ENCODE peak calls at places on chromosomes 13 and 19, in seven cellular contexts. R is foreskin fibroblast; D is thyroid gland; T is effector memory CD4-positive, alpha-beta T cell; G is choroid plexus epithelial cell; E is astrocyte of the spinal cord; N is Caco-2. B is an unnamed sample.

GRCh38 chr13:105655046-105655445 is 880.4 kb downstream of the EFNB2 start:
- DNase-seq in D (no peak), N (no peak), E (peak), T (no peak), G (peak), R (peak), B (no peak)

GRCh38 chr13:111252449-111253124 is 67.9 kb upstream of the TEX29 start:
- DNase-seq in T (no peak), G (no peak), N (no peak), E (peak), R (no peak), D (no peak), B (no peak)

GRCh38 chr19:5718579-5719273 is 1.2 kb downstream of the LONP1 start:
- DNase-seq in E (peak), D (no peak), R (peak), G (peak), N (peak), T (no peak), B (peak)

GRCh38 chr13:39815345-39816111 is 160.1 kb downstream of the COG6 start:
- DNase-seq in D (no peak), N (no peak), G (peak), T (no peak), E (peak), R (no peak), B (no peak)

GRCh38 chr19:17260842-17261325 is 3.7 kb downstream of the USHBP1 start:
- DNase-seq in D (peak), G (peak), T (peak), E (peak), N (peak), R (peak), B (peak)

GRCh38 chr13:49859568-49859967 is 67.1 kb upstream of the KPNA3 start:
- DNase-seq in T (no peak), E (peak), D (no peak), G (peak), R (peak), N (no peak), B (peak)

GRCh38 chr13:111516712-111517640 is 196.5 kb downstream of the TEX29 start:
- DNase-seq in R (no peak), D (no peak), E (no peak), T (no peak), G (no peak), N (no peak), B (no peak)

GRCh38 chr19:19217110-19217509 is 5.4 kb downstream of the NCAN start:
- DNase-seq in G (peak), R (no peak), E (peak), T (no peak), D (no peak), N (peak), B (peak)

GRCh38 chr13:28401303-28402056 is 93.4 kb downstream of the FLT1 start:
- DNase-seq in D (no peak), T (no peak), N (no peak), R (peak), E (peak), G (peak), B (peak)

GRCh38 chr13:113612626-113613025 is 28.1 kb downstream of the TFDP1 start:
- DNase-seq in T (no peak), G (peak), D (no peak), N (no peak), R (no peak), E (no peak), B (no peak)

GRCh38 chr13:57569981-57570380 is 61.6 kb upstream of the PCDH17 start:
- DNase-seq in T (no peak), N (no peak), D (no peak), E (peak), G (no peak), R (no peak), B (no peak)

GRCh38 chr13:73076013-73076412 is 17.2 kb downstream of the KLF5 start:
- DNase-seq in R (no peak), T (no peak), E (no peak), D (no peak), G (no peak), N (no peak), B (no peak)

GRCh38 chr13:64801768-64802167 is 2428.4 kb downstream of the PCDH9 start:
- DNase-seq in N (no peak), T (no peak), D (no peak), G (no peak), R (no peak), E (no peak), B (no peak)

GRCh38 chr19:33770107-33770506 is 26.6 kb upstream of the KCTD15 start:
- DNase-seq in E (no peak), N (no peak), R (no peak), D (no peak), G (no peak), T (no peak), B (no peak)

GRCh38 chr19:33767898-33768413 is 28.7 kb upstream of the KCTD15 start:
- DNase-seq in R (no peak), N (peak), E (peak), G (peak), T (no peak), D (no peak), B (no peak)

GRCh38 chr19:33771308-33772101 is 25.2 kb upstream of the KCTD15 start:
- DNase-seq in D (peak), R (peak), G (peak), T (peak), N (peak), E (peak), B (peak)

GRCh38 chr19:33766623-33767022 is 30.0 kb upstream of the KCTD15 start:
- DNase-seq in E (no peak), D (no peak), G (no peak), R (no peak), N (no peak), T (no peak), B (no peak)

GRCh38 chr19:33769208-33769607 is 27.5 kb upstream of the KCTD15 start:
- DNase-seq in D (no peak), T (no peak), R (no peak), G (no peak), E (no peak), N (no peak), B (no peak)
- H3K4me3 ChIP-seq in D (no peak), T (no peak), R (no peak), G (no peak), E (no peak), N (no peak), B (no peak)

DNA sequence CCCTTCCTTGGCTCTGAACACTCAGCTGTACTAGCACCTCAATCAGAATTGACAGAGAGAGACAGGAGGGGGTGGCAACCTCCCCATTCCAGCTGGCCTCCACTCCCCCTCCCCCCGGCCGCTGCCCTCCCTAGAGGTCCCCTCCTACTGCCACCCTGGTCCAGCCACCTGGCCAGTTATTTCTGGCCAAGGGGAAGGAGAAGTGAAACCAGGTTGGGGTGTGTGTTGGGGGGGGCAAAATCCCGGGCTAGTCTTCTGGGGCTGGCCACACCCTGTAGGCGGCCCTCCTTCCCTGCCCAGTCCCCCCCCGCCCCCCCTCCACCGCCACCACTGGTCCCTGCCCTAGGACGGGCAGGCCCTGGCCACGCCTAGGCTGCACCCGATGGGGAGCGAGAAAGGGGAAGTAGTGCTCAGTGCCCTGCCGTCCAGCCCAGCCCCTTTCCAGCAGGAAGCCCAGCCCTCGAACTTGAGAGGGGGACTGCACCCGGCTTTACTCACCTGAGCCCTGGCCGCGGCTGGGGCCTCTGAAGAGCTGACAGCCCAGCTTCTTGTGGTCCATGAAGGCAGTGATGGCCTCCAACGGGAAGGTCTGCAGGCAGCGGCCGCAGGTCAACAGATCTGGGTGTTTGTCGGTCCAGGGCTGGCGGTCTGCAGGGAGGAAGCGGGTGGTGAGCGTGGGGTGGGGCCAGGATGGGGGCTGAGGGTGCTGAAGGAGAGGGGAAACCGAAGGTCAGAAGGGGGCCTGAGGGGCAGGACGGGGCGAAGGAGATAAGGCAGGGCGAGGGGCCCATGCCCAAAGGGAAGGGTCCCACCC is 856 bp downstream of the ZNF296 start:
- DNase-seq in T (peak), G (peak), D (peak), E (peak), N (peak), R (peak), B (peak)
- H3K4me3 ChIP-seq in T (peak), G (peak), D (no peak), E (peak), N (peak), R (peak), B (peak)

GRCh38 chr19:4059493-4059880 is 7.2 kb downstream of the ZBTB7A start:
- DNase-seq in T (no peak), N (no peak), D (no peak), R (no peak), G (no peak), E (no peak), B (no peak)

GRCh38 chr19:4060621-4061177 is 6.0 kb downstream of the ZBTB7A start:
- DNase-seq in N (no peak), E (no peak), D (no peak), T (no peak), G (no peak), R (no peak), B (no peak)

GRCh38 chr19:4058696-4059492 is 7.8 kb downstream of the ZBTB7A start:
- DNase-seq in D (no peak), R (no peak), T (no peak), N (no peak), G (no peak), E (no peak), B (no peak)

GRCh38 chr19:4061178-4061682 is 5.5 kb downstream of the ZBTB7A start:
- DNase-seq in D (peak), T (peak), E (no peak), N (no peak), R (no peak), G (no peak), B (peak)

DNA sequence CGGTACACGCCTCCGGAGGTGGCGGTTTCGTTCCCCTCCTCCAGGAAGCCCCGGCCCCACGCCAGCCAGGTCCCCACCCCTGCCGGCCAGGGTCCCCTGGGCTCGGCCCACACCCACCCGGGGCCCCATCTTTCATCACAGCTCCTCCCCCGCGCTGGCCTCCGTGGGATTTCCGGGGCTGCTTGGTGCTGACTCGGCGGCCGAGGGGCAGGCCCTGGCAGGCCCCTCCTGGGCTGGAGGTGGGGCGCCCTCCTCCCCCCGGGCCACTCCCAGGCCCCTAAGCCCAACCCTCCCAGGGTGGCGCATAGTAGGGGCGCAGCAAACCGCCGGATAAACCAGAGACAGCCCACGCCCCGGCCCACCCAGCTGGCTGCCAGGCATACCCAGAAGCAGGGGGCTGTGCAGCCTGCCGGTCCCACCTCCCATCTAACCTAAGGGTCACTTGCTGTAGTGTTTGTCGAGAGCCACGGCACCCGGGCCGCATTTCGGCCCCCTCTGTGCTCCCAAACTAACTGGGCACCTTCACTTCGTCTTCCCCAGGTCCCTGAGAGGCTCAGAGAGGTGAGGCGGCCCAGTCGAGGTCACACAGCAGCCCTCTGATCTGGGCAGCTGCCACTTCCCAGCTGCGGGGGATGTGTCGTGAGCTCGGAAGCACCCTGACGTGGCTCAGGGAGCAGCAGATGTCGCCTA is 6.6 kb downstream of the ZBTB7A start:
- DNase-seq in N (no peak), R (no peak), T (peak), E (no peak), G (no peak), D (no peak), B (no peak)
- H3K4me3 ChIP-seq in N (no peak), R (no peak), T (peak), E (no peak), G (no peak), D (no peak), B (peak)

GRCh38 chr19:38544569-38545315 is 73.0 kb downstream of the MAP4K1 start:
- DNase-seq in T (no peak), G (peak), R (no peak), D (no peak), N (no peak), E (no peak), B (peak)

GRCh38 chr19:38543807-38544568 is 73.8 kb downstream of the MAP4K1 start:
- DNase-seq in E (peak), R (peak), G (peak), T (no peak), D (peak), N (peak), B (peak)

GRCh38 chr19:38545596-38545995 is 72.2 kb downstream of the MAP4K1 start:
- DNase-seq in D (no peak), E (no peak), G (peak), T (no peak), R (no peak), N (no peak), B (no peak)

GRCh38 chr19:38542040-38542439 is 75.7 kb downstream of the MAP4K1 start:
- DNase-seq in D (no peak), R (no peak), G (no peak), E (no peak), N (no peak), T (no peak), B (no peak)

DNA sequence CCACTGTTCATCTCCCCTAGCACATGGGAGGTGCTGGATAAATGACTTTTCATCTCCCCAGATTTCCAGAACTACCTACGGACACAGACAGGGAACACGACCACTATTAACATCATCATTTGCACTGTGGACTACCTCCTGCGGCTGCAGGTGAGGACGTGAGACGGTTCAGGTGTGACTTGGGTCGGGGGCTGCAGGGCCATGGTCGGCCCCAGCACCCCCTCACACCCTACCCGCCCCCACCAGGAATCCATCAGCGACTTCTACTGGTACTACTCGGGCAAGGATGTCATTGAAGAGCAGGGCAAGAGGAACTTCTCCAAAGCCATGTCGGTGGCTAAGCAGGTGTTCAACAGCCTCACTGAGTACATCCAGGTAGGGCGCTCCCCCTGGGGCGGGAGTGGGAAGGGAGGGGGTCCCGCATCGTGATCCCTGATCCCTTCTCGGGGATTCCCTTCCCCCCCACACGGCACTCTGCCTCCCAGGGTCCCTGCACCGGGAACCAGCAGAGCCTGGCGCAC is 74.4 kb downstream of the MAP4K1 start:
- DNase-seq in G (no peak), T (no peak), E (no peak), D (no peak), N (no peak), R (no peak), B (no peak)
- H3K4me3 ChIP-seq in G (peak), T (no peak), E (no peak), D (no peak), N (no peak), R (no peak), B (no peak)

GRCh38 chr13:35894636-35895035 is 236.5 kb downstream of the DCLK1 start:
- DNase-seq in R (no peak), E (no peak), N (no peak), D (no peak), T (no peak), G (no peak), B (no peak)

GRCh38 chr13:35891486-35891885 is 239.7 kb downstream of the DCLK1 start:
- DNase-seq in G (no peak), R (no peak), E (no peak), D (no peak), N (no peak), T (no peak), B (no peak)

GRCh38 chr13:35889560-35889959 is 241.6 kb downstream of the DCLK1 start:
- DNase-seq in T (no peak), G (no peak), D (no peak), R (no peak), N (no peak), E (no peak), B (no peak)

GRCh38 chr13:35892837-35893814 is 238.1 kb downstream of the DCLK1 start:
- DNase-seq in R (no peak), T (no peak), N (no peak), G (no peak), D (no peak), E (no peak), B (no peak)

GRCh38 chr13:35891973-35892441 is 239.2 kb downstream of the DCLK1 start:
- DNase-seq in R (no peak), G (peak), E (peak), D (no peak), N (no peak), T (no peak), B (peak)
- H3K4me3 ChIP-seq in R (no peak), G (no peak), E (no peak), D (no peak), N (no peak), T (no peak), B (no peak)

DNA sequence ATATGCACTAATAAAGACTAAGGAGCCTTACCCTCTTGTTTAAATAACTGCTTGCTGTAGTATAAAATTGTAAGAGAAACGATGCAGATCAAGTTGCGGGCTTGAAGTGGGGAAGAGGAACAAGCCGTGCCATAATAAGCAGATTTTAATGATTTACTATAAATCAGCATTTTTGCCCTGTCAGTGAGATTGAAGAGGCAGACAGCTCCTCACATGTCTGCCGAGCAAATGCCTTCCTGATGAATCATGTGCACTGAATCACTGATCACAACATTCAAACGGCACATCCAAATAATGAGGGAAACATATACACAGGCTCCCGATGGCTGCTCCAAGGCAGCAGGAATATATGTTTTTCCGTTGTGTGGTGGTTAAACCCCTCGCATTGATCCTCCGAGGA is 282.9 kb downstream of the TSHZ3 start:
- DNase-seq in D (peak), T (no peak), N (no peak), R (peak), E (peak), G (peak), B (no peak)
- H3K4me3 ChIP-seq in D (no peak), T (no peak), N (no peak), R (no peak), E (no peak), G (no peak), B (no peak)

DNA sequence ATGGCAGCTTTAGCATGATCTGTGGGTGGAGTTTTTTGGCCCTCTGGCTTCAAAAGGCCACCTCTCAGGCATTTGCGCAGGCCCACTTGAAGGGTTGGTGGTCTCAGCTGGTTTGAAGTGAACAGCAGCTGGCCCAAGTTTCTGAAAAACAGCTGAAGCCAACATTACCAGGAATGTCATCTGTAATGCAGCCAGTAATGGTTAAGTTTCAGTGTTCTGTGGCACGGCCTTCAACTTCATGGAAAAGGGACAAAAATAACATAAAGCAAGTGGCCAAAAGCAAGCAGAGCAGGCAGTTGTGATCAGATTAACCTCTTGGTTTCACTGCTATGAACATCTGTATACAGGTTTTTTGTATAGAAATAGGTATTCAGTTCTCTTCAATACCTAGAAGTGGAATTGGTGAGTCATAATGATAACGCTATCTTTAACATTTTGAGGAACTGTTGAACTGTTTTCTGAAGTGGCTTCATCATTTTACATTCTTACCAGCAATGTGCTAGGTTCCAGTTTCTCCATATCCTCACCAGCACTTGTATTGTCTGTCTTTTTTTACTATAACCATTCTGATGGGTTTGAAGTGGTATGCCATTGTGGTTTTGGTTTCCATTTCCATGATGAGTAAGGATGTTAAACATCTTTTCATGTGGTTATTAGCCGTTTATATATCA is 245.4 kb downstream of the SHISA2 start:
- DNase-seq in E (peak), D (peak), T (no peak), R (no peak), G (peak), N (no peak), B (no peak)
- H3K4me3 ChIP-seq in E (no peak), D (no peak), T (no peak), R (no peak), G (no peak), N (no peak), B (no peak)